ENCODE peak calls at places on chromosomes 5 and 9, in ten cellular contexts. One of them, this sample, is unnamed.

GRCh38 chr5:72121753-72122445 is 14.6 kb downstream of the MAP1B start:
- DNase-seq in fibroblast of villous mesenchyme: no peak
- DNase-seq in kidney epithelial cell: no peak
- DNase-seq in H9: peak; percentile 61
- DNase-seq in fibroblast of mammary gland: no peak
- DNase-seq in tibial artery: no peak
- DNase-seq in GM23338: peak; percentile 54
- DNase-seq in ovary: no peak
- DNase-seq in upper lobe of right lung: no peak
- DNase-seq in neural crest cell: no peak
- DNase-seq in this sample: no peak

GRCh38 chr9:93575706-93576295 is 583 bp upstream of the PHF2 start:
- DNase-seq in fibroblast of villous mesenchyme: peak; percentile 36
- DNase-seq in kidney epithelial cell: no peak
- DNase-seq in H9: no peak
- DNase-seq in fibroblast of mammary gland: no peak
- DNase-seq in tibial artery: peak; percentile 81
- DNase-seq in GM23338: peak; percentile 68
- DNase-seq in ovary: peak; percentile 80
- DNase-seq in upper lobe of right lung: peak; percentile 86
- DNase-seq in neural crest cell: no peak
- DNase-seq in this sample: peak; percentile 76

GRCh38 chr9:17423681-17424011 is 155.2 kb upstream of the SH3GL2 start:
- DNase-seq in fibroblast of villous mesenchyme: no peak
- DNase-seq in kidney epithelial cell: no peak
- DNase-seq in H9: no peak
- DNase-seq in fibroblast of mammary gland: no peak
- DNase-seq in tibial artery: no peak
- DNase-seq in GM23338: no peak
- DNase-seq in ovary: no peak
- DNase-seq in upper lobe of right lung: no peak
- DNase-seq in neural crest cell: no peak
- DNase-seq in this sample: no peak

GRCh38 chr5:59766394-59766793 is 127.1 kb downstream of the PDE4D start:
- DNase-seq in fibroblast of villous mesenchyme: peak; percentile 55
- DNase-seq in kidney epithelial cell: no peak
- DNase-seq in H9: no peak
- DNase-seq in fibroblast of mammary gland: no peak
- DNase-seq in tibial artery: no peak
- DNase-seq in GM23338: no peak
- DNase-seq in ovary: no peak
- DNase-seq in upper lobe of right lung: no peak
- DNase-seq in neural crest cell: no peak
- DNase-seq in this sample: no peak

GRCh38 chr5:24397601-24398000 is 247.2 kb downstream of the CDH10 start:
- DNase-seq in fibroblast of villous mesenchyme: no peak
- DNase-seq in kidney epithelial cell: no peak
- DNase-seq in H9: no peak
- DNase-seq in fibroblast of mammary gland: no peak
- DNase-seq in tibial artery: no peak
- DNase-seq in GM23338: no peak
- DNase-seq in ovary: no peak
- DNase-seq in upper lobe of right lung: no peak
- DNase-seq in neural crest cell: no peak
- DNase-seq in this sample: no peak

GRCh38 chr9:137492464-137493162 is 33.5 kb upstream of the NSMF start:
- DNase-seq in fibroblast of villous mesenchyme: no peak
- DNase-seq in kidney epithelial cell: no peak
- DNase-seq in H9: peak; percentile 94
- DNase-seq in fibroblast of mammary gland: no peak
- DNase-seq in tibial artery: no peak
- DNase-seq in GM23338: peak; percentile 73
- DNase-seq in ovary: no peak
- DNase-seq in upper lobe of right lung: peak; percentile 52
- DNase-seq in neural crest cell: no peak
- DNase-seq in this sample: no peak

GRCh38 chr5:1524481-1524798 is 680 bp upstream of the LPCAT1 start:
- DNase-seq in fibroblast of villous mesenchyme: no peak
- DNase-seq in kidney epithelial cell: no peak
- DNase-seq in H9: peak; percentile 44
- DNase-seq in fibroblast of mammary gland: no peak
- DNase-seq in tibial artery: peak; percentile 66
- DNase-seq in GM23338: peak; percentile 39
- DNase-seq in ovary: no peak
- DNase-seq in upper lobe of right lung: no peak
- DNase-seq in neural crest cell: no peak
- DNase-seq in this sample: no peak

GRCh38 chr5:143471666-143472411 is 68.4 kb upstream of the NR3C1 start:
- DNase-seq in fibroblast of villous mesenchyme: no peak
- DNase-seq in kidney epithelial cell: no peak
- DNase-seq in H9: no peak
- DNase-seq in fibroblast of mammary gland: no peak
- DNase-seq in tibial artery: no peak
- DNase-seq in GM23338: no peak
- DNase-seq in ovary: no peak
- DNase-seq in upper lobe of right lung: no peak
- DNase-seq in neural crest cell: no peak
- DNase-seq in this sample: no peak

GRCh38 chr9:93577940-93578682 is 1.7 kb downstream of the PHF2 start:
- DNase-seq in fibroblast of villous mesenchyme: no peak
- DNase-seq in kidney epithelial cell: no peak
- DNase-seq in H9: no peak
- DNase-seq in fibroblast of mammary gland: no peak
- DNase-seq in tibial artery: peak; percentile 64
- DNase-seq in GM23338: no peak
- DNase-seq in ovary: peak; percentile 49
- DNase-seq in upper lobe of right lung: no peak
- DNase-seq in neural crest cell: no peak
- DNase-seq in this sample: no peak

GRCh38 chr5:74201334-74202081 is 439.0 kb downstream of the ENC1 start:
- DNase-seq in fibroblast of villous mesenchyme: peak; percentile 29
- DNase-seq in kidney epithelial cell: peak; percentile 55
- DNase-seq in H9: no peak
- DNase-seq in fibroblast of mammary gland: peak; percentile 30
- DNase-seq in tibial artery: peak; percentile 69
- DNase-seq in GM23338: no peak
- DNase-seq in ovary: peak; percentile 32
- DNase-seq in upper lobe of right lung: no peak
- DNase-seq in neural crest cell: no peak
- DNase-seq in this sample: no peak

GRCh38 chr9:134992755-134993124 is 75.0 kb upstream of the FCN1 start:
- DNase-seq in fibroblast of villous mesenchyme: no peak
- DNase-seq in kidney epithelial cell: no peak
- DNase-seq in H9: no peak
- DNase-seq in fibroblast of mammary gland: peak; percentile 5
- DNase-seq in tibial artery: peak; percentile 55
- DNase-seq in GM23338: no peak
- DNase-seq in ovary: no peak
- DNase-seq in upper lobe of right lung: peak; percentile 87
- DNase-seq in neural crest cell: no peak
- DNase-seq in this sample: peak; percentile 27

GRCh38 chr5:93311825-93312224 is 269.2 kb downstream of the NR2F1-AS1 start:
- DNase-seq in fibroblast of villous mesenchyme: peak; percentile 61
- DNase-seq in kidney epithelial cell: no peak
- DNase-seq in H9: no peak
- DNase-seq in fibroblast of mammary gland: peak; percentile 28
- DNase-seq in tibial artery: no peak
- DNase-seq in GM23338: no peak
- DNase-seq in ovary: no peak
- DNase-seq in upper lobe of right lung: no peak
- DNase-seq in neural crest cell: no peak
- DNase-seq in this sample: no peak

GRCh38 chr9:77964258-77964657 is 67.4 kb downstream of the GNAQ start:
- DNase-seq in fibroblast of villous mesenchyme: no peak
- DNase-seq in kidney epithelial cell: no peak
- DNase-seq in H9: no peak
- DNase-seq in fibroblast of mammary gland: no peak
- DNase-seq in tibial artery: no peak
- DNase-seq in GM23338: no peak
- DNase-seq in ovary: no peak
- DNase-seq in upper lobe of right lung: no peak
- DNase-seq in neural crest cell: no peak
- DNase-seq in this sample: no peak

GRCh38 chr9:115232375-115232774 is 114.4 kb upstream of the TNC start:
- DNase-seq in fibroblast of villous mesenchyme: no peak
- DNase-seq in kidney epithelial cell: no peak
- DNase-seq in H9: no peak
- DNase-seq in fibroblast of mammary gland: no peak
- DNase-seq in tibial artery: no peak
- DNase-seq in GM23338: no peak
- DNase-seq in ovary: no peak
- DNase-seq in upper lobe of right lung: no peak
- DNase-seq in neural crest cell: no peak
- DNase-seq in this sample: no peak

GRCh38 chr5:110288766-110289165 is 437.7 kb downstream of the TMEM232 start:
- DNase-seq in fibroblast of villous mesenchyme: peak; percentile 59
- DNase-seq in kidney epithelial cell: no peak
- DNase-seq in H9: no peak
- DNase-seq in fibroblast of mammary gland: peak; percentile 99
- DNase-seq in tibial artery: no peak
- DNase-seq in GM23338: no peak
- DNase-seq in ovary: no peak
- DNase-seq in upper lobe of right lung: no peak
- DNase-seq in neural crest cell: no peak
- DNase-seq in this sample: no peak

DNA sequence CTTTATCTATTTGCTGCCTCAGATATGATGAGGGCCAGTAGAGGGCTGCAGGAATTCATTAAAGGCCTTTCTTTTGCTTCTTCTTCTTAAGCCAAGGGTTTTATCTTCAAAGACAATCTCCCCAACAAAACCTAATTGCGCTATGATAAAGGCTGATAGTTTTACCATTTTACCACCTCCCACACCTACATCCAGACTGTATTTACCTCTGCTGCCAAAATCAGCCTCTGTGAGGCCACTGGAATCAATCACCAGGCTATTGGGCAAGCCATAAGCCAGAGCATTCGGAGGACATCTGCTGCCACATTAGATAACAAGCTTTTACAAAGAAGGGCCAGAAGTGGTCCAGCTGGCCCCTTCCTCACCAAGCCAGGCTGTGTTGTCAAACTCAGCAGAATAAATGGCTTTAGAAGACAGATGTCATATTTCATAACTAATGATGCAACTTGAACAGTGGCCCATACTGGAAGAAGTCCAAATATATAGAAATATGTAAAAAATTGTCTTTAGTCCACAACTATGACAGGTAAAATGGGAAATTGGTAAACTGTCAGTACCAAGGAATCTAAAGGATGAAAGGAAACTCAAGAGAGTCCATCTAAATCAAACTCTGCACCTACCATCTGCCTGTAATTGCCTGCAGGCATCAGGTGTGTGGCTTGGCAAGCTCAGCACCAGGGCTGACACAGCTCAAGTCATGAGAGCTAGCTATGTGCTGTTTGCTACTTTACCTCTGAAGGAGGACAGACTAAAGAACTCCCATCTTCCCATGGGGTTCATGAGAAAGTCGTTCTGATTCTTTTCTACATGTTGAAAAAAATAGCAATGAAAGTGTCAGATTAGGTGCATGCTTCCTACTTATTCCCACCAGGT is 16.1 kb downstream of the SLC45A2 start:
- DNase-seq in fibroblast of villous mesenchyme: peak; percentile 13
- DNase-seq in kidney epithelial cell: no peak
- DNase-seq in H9: no peak
- DNase-seq in fibroblast of mammary gland: no peak
- DNase-seq in tibial artery: no peak
- DNase-seq in GM23338: no peak
- DNase-seq in ovary: no peak
- DNase-seq in upper lobe of right lung: no peak
- DNase-seq in neural crest cell: no peak
- DNase-seq in this sample: no peak
- TF ChIP-seq CTCF in fibroblast of villous mesenchyme: no peak
- TF ChIP-seq CTCF in kidney epithelial cell: no peak
- TF ChIP-seq CTCF in H9: no peak
- TF ChIP-seq CTCF in fibroblast of mammary gland: no peak
- TF ChIP-seq CTCF in tibial artery: no peak
- TF ChIP-seq CTCF in GM23338: no peak
- TF ChIP-seq CTCF in ovary: no peak
- TF ChIP-seq CTCF in upper lobe of right lung: no peak
- TF ChIP-seq CTCF in neural crest cell: no peak
- TF ChIP-seq CTCF in this sample: no peak

DNA sequence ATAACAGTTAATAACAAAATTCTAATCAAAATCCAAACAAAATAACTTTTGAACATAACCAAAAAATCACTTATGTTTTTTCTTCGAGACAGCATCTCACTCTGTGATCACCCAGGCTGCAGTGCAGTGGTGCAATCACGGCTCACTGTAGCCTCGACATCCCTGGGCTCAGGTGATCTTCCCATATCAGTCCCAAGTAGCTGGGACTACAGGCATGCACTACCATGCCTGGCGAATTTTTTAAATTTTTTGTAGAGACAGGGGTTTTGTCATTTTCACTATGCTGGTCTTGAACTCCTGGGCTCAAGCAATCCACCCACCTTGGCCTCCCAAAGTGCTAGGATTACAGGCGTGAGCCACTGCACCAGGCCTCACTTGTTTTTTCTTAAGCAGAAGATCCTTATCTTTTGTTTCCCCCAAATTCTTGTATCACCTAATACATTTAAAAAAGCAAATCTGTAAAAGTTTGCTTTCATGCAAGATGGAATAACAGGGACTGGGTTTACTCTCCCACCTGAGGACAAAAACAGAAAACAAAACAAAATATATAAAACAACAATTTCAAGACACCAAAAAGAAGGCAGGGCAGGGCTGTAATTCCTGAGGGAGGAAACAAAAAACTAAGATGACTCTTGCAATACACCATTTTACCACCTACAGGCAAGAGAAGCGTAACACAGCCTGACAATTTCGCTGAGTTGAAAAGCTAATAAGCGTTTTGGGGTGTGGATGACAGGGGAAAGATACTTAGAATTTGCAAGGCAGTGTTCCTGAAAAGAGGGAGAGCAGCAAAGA is 71.4 kb downstream of the RAPGEF6 start:
- DNase-seq in fibroblast of villous mesenchyme: no peak
- DNase-seq in kidney epithelial cell: no peak
- DNase-seq in H9: no peak
- DNase-seq in fibroblast of mammary gland: no peak
- DNase-seq in tibial artery: no peak
- DNase-seq in GM23338: peak; percentile 62
- DNase-seq in ovary: no peak
- DNase-seq in upper lobe of right lung: no peak
- DNase-seq in neural crest cell: no peak
- DNase-seq in this sample: no peak
- TF ChIP-seq CTCF in fibroblast of villous mesenchyme: no peak
- TF ChIP-seq CTCF in kidney epithelial cell: no peak
- TF ChIP-seq CTCF in H9: peak; percentile 41
- TF ChIP-seq CTCF in fibroblast of mammary gland: no peak
- TF ChIP-seq CTCF in tibial artery: no peak
- TF ChIP-seq CTCF in GM23338: peak; percentile 36
- TF ChIP-seq CTCF in ovary: no peak
- TF ChIP-seq CTCF in upper lobe of right lung: no peak
- TF ChIP-seq CTCF in neural crest cell: peak; percentile 36
- TF ChIP-seq CTCF in this sample: no peak

GRCh38 chr9:25678147-25678666 is at the start of gene TUSC1:
- DNase-seq in fibroblast of villous mesenchyme: peak; percentile 30
- DNase-seq in kidney epithelial cell: peak; percentile 56
- DNase-seq in H9: peak; percentile 50
- DNase-seq in fibroblast of mammary gland: peak; percentile 83
- DNase-seq in tibial artery: peak; percentile 94
- DNase-seq in GM23338: peak; percentile 67
- DNase-seq in ovary: peak; percentile 89
- DNase-seq in upper lobe of right lung: peak; percentile 93
- DNase-seq in neural crest cell: no peak
- DNase-seq in this sample: no peak
- TF ChIP-seq CTCF in fibroblast of villous mesenchyme: no peak
- TF ChIP-seq CTCF in kidney epithelial cell: no peak
- TF ChIP-seq CTCF in H9: no peak
- TF ChIP-seq CTCF in fibroblast of mammary gland: no peak
- TF ChIP-seq CTCF in tibial artery: no peak
- TF ChIP-seq CTCF in GM23338: no peak
- TF ChIP-seq CTCF in ovary: peak; percentile 64
- TF ChIP-seq CTCF in upper lobe of right lung: no peak
- TF ChIP-seq CTCF in neural crest cell: no peak
- TF ChIP-seq CTCF in this sample: no peak

GRCh38 chr5:80654391-80655230 is at the start of the genes DHFR and MSH3:
- DNase-seq in fibroblast of villous mesenchyme: peak; percentile 86
- DNase-seq in kidney epithelial cell: peak; percentile 68
- DNase-seq in H9: peak; percentile 96
- DNase-seq in fibroblast of mammary gland: peak; percentile 85
- DNase-seq in tibial artery: peak; percentile 91
- DNase-seq in GM23338: peak; percentile 96
- DNase-seq in ovary: peak; percentile 90
- DNase-seq in upper lobe of right lung: peak; percentile 93
- DNase-seq in neural crest cell: peak; percentile 84
- DNase-seq in this sample: peak; percentile 81
- TF ChIP-seq CTCF in fibroblast of villous mesenchyme: no peak
- TF ChIP-seq CTCF in kidney epithelial cell: no peak
- TF ChIP-seq CTCF in H9: peak; percentile 42
- TF ChIP-seq CTCF in fibroblast of mammary gland: no peak
- TF ChIP-seq CTCF in tibial artery: peak; percentile 3
- TF ChIP-seq CTCF in GM23338: peak; percentile 17
- TF ChIP-seq CTCF in ovary: no peak
- TF ChIP-seq CTCF in upper lobe of right lung: no peak
- TF ChIP-seq CTCF in neural crest cell: peak; percentile 25
- TF ChIP-seq CTCF in this sample: no peak

This sample was measured in CD14-positive monocyte.